ENCODE peak calls at places on chromosome 20, in four cellular contexts. X is gastrocnemius medialis; L is adrenal gland; W is CD8-positive, alpha-beta T cell. G is an unnamed sample.

GRCh38 chr20:60167840-60168239 is 209.6 kb downstream of the CDH26 start:
- DNase-seq in W (no peak), L (no peak), X (no peak), G (no peak)

GRCh38 chr20:47758517-47759450 is 26.5 kb downstream of the SULF2 start:
- DNase-seq in L (peak; percentile 40), X (no peak), W (no peak), G (no peak)

GRCh38 chr20:38165966-38166706 is 1.1 kb upstream of the TGM2 start:
- DNase-seq in L (no peak), W (no peak), X (no peak), G (no peak)

GRCh38 chr20:48783533-48784272 is 44.1 kb downstream of the PREX1 start:
- DNase-seq in W (peak; percentile 35), X (no peak), L (no peak), G (no peak)

GRCh38 chr20:56588996-56589395 is 40.1 kb upstream of the TFAP2C start:
- DNase-seq in W (no peak), X (no peak), L (no peak), G (no peak)

GRCh38 chr20:23244207-23244915 is 106.2 kb upstream of the NXT1 start:
- DNase-seq in X (peak; percentile 31), L (no peak), W (no peak), G (no peak)

GRCh38 chr20:50335105-50335504 is 144.5 kb downstream of the CEBPB start:
- DNase-seq in L (no peak), X (no peak), W (no peak), G (no peak)

GRCh38 chr20:1473244-1473635 is 6.6 kb upstream of the NSFL1C start:
- DNase-seq in X (no peak), L (no peak), W (no peak), G (no peak)

GRCh38 chr20:9180480-9181257 is 111.8 kb downstream of the PLCB4 start:
- DNase-seq in W (no peak), L (no peak), X (no peak), G (no peak)

GRCh38 chr20:9514461-9515210 is at the start of gene LAMP5:
- DNase-seq in L (no peak), W (no peak), X (no peak), G (peak; percentile 33)

GRCh38 chr20:17735959-17736621 is 36.3 kb downstream of the BANF2 start:
- DNase-seq in X (no peak), L (no peak), W (no peak), G (no peak)

GRCh38 chr20:49583669-49584417 is 15.9 kb upstream of the PTGIS start:
- DNase-seq in W (no peak), X (peak; percentile 82), L (peak; percentile 89), G (peak; percentile 89)

GRCh38 chr20:33318096-33318429 is 35.0 kb downstream of the BPIFB1 start:
- DNase-seq in W (no peak), X (no peak), L (no peak), G (no peak)

GRCh38 chr20:50381771-50382593 is 128.2 kb upstream of the PTPN1 start:
- DNase-seq in L (no peak), X (no peak), W (peak; percentile 13), G (no peak)

GRCh38 chr20:36384022-36384619 is 78.0 kb downstream of the DLGAP4 start:
- DNase-seq in W (peak; percentile 25), X (no peak), L (peak; percentile 42), G (no peak)

GRCh38 chr20:48657426-48658197 is 170.2 kb downstream of the PREX1 start:
- DNase-seq in L (peak; percentile 67), X (peak; percentile 63), W (peak; percentile 66), G (peak; percentile 82)

GRCh38 chr20:25000268-25000801 is 7.8 kb upstream of the APMAP start:
- DNase-seq in W (no peak), X (peak; percentile 85), L (peak; percentile 70), G (peak; percentile 99)

GRCh38 chr20:43938017-43938655 is 23.5 kb downstream of the TOX2 start:
- DNase-seq in W (no peak), L (no peak), X (no peak), G (no peak)

GRCh38 chr20:44542902-44543301 is 21.0 kb upstream of the SERINC3 start:
- DNase-seq in W (no peak), X (no peak), L (no peak), G (no peak)

GRCh38 chr20:36214684-36215256 is 21.5 kb upstream of the AAR2 start:
- DNase-seq in W (no peak), L (no peak), X (no peak), G (no peak)

GRCh38 chr20:7980332-7981046 is 39.1 kb downstream of the TMX4 start:
- DNase-seq in W (no peak), L (peak; percentile 25), X (no peak), G (no peak)

GRCh38 chr20:2093200-2093781 is 8.3 kb upstream of the STK35 start:
- DNase-seq in X (no peak), L (no peak), W (peak; percentile 21), G (peak; percentile 41)

GRCh38 chr20:3815703-3816315 is 4.5 kb upstream of the AP5S1 start:
- DNase-seq in X (no peak), W (peak; percentile 60), L (no peak), G (no peak)

GRCh38 chr20:36352843-36353553 is 46.9 kb downstream of the DLGAP4 start:
- DNase-seq in W (no peak), L (no peak), X (no peak), G (no peak)

GRCh38 chr20:56634735-56635422 is 5.8 kb downstream of the TFAP2C start:
- DNase-seq in X (no peak), L (no peak), W (no peak), G (no peak)

GRCh38 chr20:61436268-61436667 is 184.2 kb downstream of the CDH4 start:
- DNase-seq in W (no peak), L (no peak), X (no peak), G (no peak)

GRCh38 chr20:953742-954141 is 37.6 kb upstream of the ANGPT4 start:
- DNase-seq in X (no peak), L (no peak), W (no peak), G (no peak)

GRCh38 chr20:43976577-43976976 is 61.9 kb downstream of the TOX2 start:
- DNase-seq in L (no peak), X (no peak), W (no peak), G (no peak)

GRCh38 chr20:3404402-3404801 is 3.1 kb downstream of the DNAAF9 start:
- DNase-seq in L (no peak), W (no peak), X (no peak), G (no peak)

GRCh38 chr20:46117704-46118467 is at the start of gene CD40:
- DNase-seq in X (peak; percentile 85), L (peak; percentile 77), W (peak; percentile 69), G (peak; percentile 89)

GRCh38 chr20:46118481-46119020 is 437 bp downstream of the CD40 start:
- DNase-seq in X (peak; percentile 27), L (no peak), W (peak; percentile 18), G (peak; percentile 51)

GRCh38 chr20:46119547-46119946 is 1.4 kb downstream of the CD40 start:
- DNase-seq in L (no peak), W (no peak), X (no peak), G (no peak)

GRCh38 chr20:46120136-46120535 is 2.0 kb downstream of the CD40 start:
- DNase-seq in L (no peak), W (no peak), X (no peak), G (no peak)

DNA sequence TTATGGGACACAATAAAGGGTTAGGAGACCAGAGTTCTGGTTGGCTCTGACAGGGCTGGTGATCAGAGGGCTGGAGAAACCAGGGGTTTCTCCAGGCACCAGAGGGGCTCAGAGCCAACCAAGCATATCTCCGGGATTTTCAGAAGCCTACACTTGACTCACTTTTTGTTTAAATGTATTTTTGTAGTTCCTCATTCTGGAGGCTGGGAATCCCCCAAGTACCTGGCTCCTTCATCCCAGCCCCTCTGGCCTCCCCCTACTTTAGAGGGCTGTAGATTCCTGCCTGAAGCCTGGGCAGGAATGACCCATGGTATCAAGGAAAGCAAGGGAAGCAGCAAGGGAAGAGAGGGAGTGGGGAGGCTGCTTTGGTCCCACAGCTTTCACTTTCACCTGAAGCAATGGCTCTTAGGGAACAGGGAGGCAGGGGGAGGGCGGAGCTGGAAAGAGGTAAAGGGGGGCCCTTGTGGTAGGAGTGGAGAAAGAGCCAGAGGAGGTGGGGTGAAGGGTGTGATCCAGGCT is 973 bp downstream of the CD40 start:
- DNase-seq in W (no peak), L (no peak), X (no peak), G (no peak)
- H3K4me3 ChIP-seq in W (no peak overlapping the region), L (no peak overlapping the region), X (peak overlapping the region; percentile 76), G (no peak overlapping the region)

GRCh38 chr20:10953437-10953836 is 279.6 kb upstream of the JAG1 start:
- DNase-seq in W (no peak), X (no peak), L (no peak), G (no peak)
- H3K4me3 ChIP-seq in W (no peak overlapping the region), X (no peak overlapping the region), L (no peak overlapping the region), G (no peak overlapping the region)

GRCh38 chr20:10667560-10668167 is 6.1 kb downstream of the JAG1 start:
- DNase-seq in X (no peak), W (no peak), L (no peak), G (no peak)
- H3K4me3 ChIP-seq in X (peak overlapping the region; percentile 12), W (no peak overlapping the region), L (no peak overlapping the region), G (no peak overlapping the region)

GRCh38 chr20:10647471-10647870 is 26.3 kb downstream of the JAG1 start:
- DNase-seq in W (no peak), L (no peak), X (no peak), G (no peak)

GRCh38 chr20:10649817-10650200 is 24.0 kb downstream of the JAG1 start:
- DNase-seq in X (no peak), W (no peak), L (no peak), G (no peak)

GRCh38 chr20:10648651-10649050 is 25.1 kb downstream of the JAG1 start:
- DNase-seq in X (no peak), W (no peak), L (no peak), G (no peak)

GRCh38 chr20:10647909-10648308 is 25.9 kb downstream of the JAG1 start:
- DNase-seq in W (no peak), L (no peak), X (no peak), G (no peak)

DNA sequence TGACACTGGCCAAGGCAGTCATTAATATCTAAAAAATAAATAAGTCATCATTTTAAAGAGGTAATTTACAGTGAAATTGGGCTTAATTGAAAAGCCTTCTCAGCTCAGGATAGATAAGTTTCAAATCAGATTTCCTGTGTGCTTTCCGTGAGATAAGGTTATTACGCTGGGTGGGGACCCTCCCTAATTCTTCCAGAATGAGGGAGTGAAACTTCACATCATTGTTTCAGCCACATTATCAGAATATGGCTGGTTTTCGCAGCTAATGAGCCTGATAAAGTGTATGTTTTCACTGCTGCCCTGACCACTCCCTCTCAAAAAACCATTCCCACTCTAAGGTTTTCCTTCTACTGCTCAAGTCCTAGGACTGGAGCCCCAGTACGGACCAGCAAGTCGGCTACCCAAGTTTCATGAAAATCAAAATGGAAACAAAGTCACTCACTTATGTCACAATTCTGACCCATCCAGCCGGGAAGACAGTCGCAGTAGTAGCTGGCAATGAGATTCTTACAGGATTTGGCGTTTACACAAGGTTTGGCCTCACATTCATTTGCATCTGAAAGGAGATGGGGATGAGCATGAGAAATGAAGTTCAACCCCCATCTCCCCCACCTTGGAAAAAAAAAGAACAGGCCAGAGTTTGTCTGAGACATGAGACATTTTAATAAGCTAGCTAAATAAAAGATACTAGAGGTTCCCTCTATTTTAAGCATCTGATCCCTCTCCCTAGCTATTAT is 24.6 kb downstream of the JAG1 start:
- DNase-seq in W (no peak), X (no peak), L (no peak), G (no peak)
- H3K4me3 ChIP-seq in W (no peak overlapping the region), X (no peak overlapping the region), L (no peak overlapping the region), G (no peak overlapping the region)